ENCODE peak calls at places on chromosome 9, in five cellular contexts. One of them, this sample, is unnamed.

GRCh38 chr9:530681-531080 is 310.8 kb upstream of the DMRT1 start:
- DNase-seq in fibroblast of lung: peak
- DNase-seq in H1: no peak
- DNase-seq in PC-3: peak
- DNase-seq in mesendoderm: no peak
- DNase-seq in this sample: no peak

GRCh38 chr9:82223442-82223841 is 234.9 kb downstream of the SPATA31D1 start:
- DNase-seq in fibroblast of lung: peak
- DNase-seq in H1: no peak
- DNase-seq in PC-3: no peak
- DNase-seq in mesendoderm: no peak
- DNase-seq in this sample: no peak

GRCh38 chr9:116592926-116593325 is 94.2 kb upstream of the TRIM32 start:
- DNase-seq in fibroblast of lung: peak
- DNase-seq in H1: no peak
- DNase-seq in PC-3: no peak
- DNase-seq in mesendoderm: no peak
- DNase-seq in this sample: no peak

GRCh38 chr9:99906403-99907207 is at the start of gene STX17:
- DNase-seq in fibroblast of lung: peak
- DNase-seq in H1: peak
- DNase-seq in PC-3: peak
- DNase-seq in mesendoderm: peak
- DNase-seq in this sample: peak

GRCh38 chr9:119924736-119925135 is 555.5 kb upstream of the BRINP1 start:
- DNase-seq in fibroblast of lung: no peak
- DNase-seq in H1: no peak
- DNase-seq in PC-3: no peak
- DNase-seq in mesendoderm: peak
- DNase-seq in this sample: no peak

GRCh38 chr9:97906236-97906831 is 16.0 kb downstream of the TRMO start:
- DNase-seq in fibroblast of lung: peak
- DNase-seq in H1: no peak
- DNase-seq in PC-3: no peak
- DNase-seq in mesendoderm: no peak
- DNase-seq in this sample: no peak

GRCh38 chr9:15837079-15837679 is 284.3 kb downstream of the CCDC171 start:
- DNase-seq in fibroblast of lung: peak
- DNase-seq in H1: no peak
- DNase-seq in PC-3: peak
- DNase-seq in mesendoderm: peak
- DNase-seq in this sample: peak

GRCh38 chr9:109399258-109399767 is 78.5 kb upstream of the EPB41L4B start:
- DNase-seq in fibroblast of lung: no peak
- DNase-seq in H1: no peak
- DNase-seq in PC-3: no peak
- DNase-seq in mesendoderm: no peak
- DNase-seq in this sample: no peak

GRCh38 chr9:89878687-89879086 is 273.9 kb downstream of the GADD45G start:
- DNase-seq in fibroblast of lung: no peak
- DNase-seq in H1: peak
- DNase-seq in PC-3: no peak
- DNase-seq in mesendoderm: no peak
- DNase-seq in this sample: no peak

GRCh38 chr9:20015427-20015931 is 226.6 kb upstream of the SLC24A2 start:
- DNase-seq in fibroblast of lung: no peak
- DNase-seq in H1: no peak
- DNase-seq in PC-3: no peak
- DNase-seq in mesendoderm: no peak
- DNase-seq in this sample: no peak

GRCh38 chr9:124527781-124528180 is 20.6 kb upstream of the NR5A1 start:
- DNase-seq in fibroblast of lung: peak
- DNase-seq in H1: no peak
- DNase-seq in PC-3: peak
- DNase-seq in mesendoderm: no peak
- DNase-seq in this sample: no peak

GRCh38 chr9:13863112-13863511 is 450.8 kb downstream of the NFIB start:
- DNase-seq in fibroblast of lung: peak
- DNase-seq in H1: no peak
- DNase-seq in PC-3: no peak
- DNase-seq in mesendoderm: no peak
- DNase-seq in this sample: no peak

GRCh38 chr9:102867488-102867887 is 127.6 kb upstream of the CYLC2 start:
- DNase-seq in fibroblast of lung: peak
- DNase-seq in H1: no peak
- DNase-seq in PC-3: peak
- DNase-seq in mesendoderm: no peak
- DNase-seq in this sample: no peak

GRCh38 chr9:111898331-111899096 is 1.9 kb downstream of the UGCG start:
- DNase-seq in fibroblast of lung: no peak
- DNase-seq in H1: no peak
- DNase-seq in PC-3: peak
- DNase-seq in mesendoderm: no peak
- DNase-seq in this sample: peak

GRCh38 chr9:111896942-111897830 is 572 bp downstream of the UGCG start:
- DNase-seq in fibroblast of lung: peak
- DNase-seq in H1: peak
- DNase-seq in PC-3: peak
- DNase-seq in mesendoderm: no peak
- DNase-seq in this sample: peak

GRCh38 chr9:111895996-111896941 is at the start of gene UGCG:
- DNase-seq in fibroblast of lung: peak
- DNase-seq in H1: peak
- DNase-seq in PC-3: peak
- DNase-seq in mesendoderm: peak
- DNase-seq in this sample: peak

GRCh38 chr9:111900081-111900805 is 3.6 kb downstream of the UGCG start:
- DNase-seq in fibroblast of lung: no peak
- DNase-seq in H1: no peak
- DNase-seq in PC-3: no peak
- DNase-seq in mesendoderm: no peak
- DNase-seq in this sample: no peak

GRCh38 chr9:111897831-111898144 is 1.2 kb downstream of the UGCG start:
- DNase-seq in fibroblast of lung: peak
- DNase-seq in H1: no peak
- DNase-seq in PC-3: peak
- DNase-seq in mesendoderm: no peak
- DNase-seq in this sample: no peak
- H3K4me2 ChIP-seq in fibroblast of lung: peak
- H3K4me2 ChIP-seq in H1: peak
- H3K4me2 ChIP-seq in PC-3: peak
- H3K4me2 ChIP-seq in mesendoderm: peak
- H3K4me2 ChIP-seq in this sample: peak

GRCh38 chr9:94923333-94924089 is 197.0 kb downstream of the AOPEP start:
- DNase-seq in fibroblast of lung: peak
- DNase-seq in H1: no peak
- DNase-seq in PC-3: no peak
- DNase-seq in mesendoderm: no peak
- DNase-seq in this sample: no peak
- H3K4me2 ChIP-seq in fibroblast of lung: peak
- H3K4me2 ChIP-seq in H1: no peak
- H3K4me2 ChIP-seq in PC-3: peak
- H3K4me2 ChIP-seq in mesendoderm: no peak
- H3K4me2 ChIP-seq in this sample: no peak

GRCh38 chr9:86939896-86940295 is 7.4 kb downstream of the GAS1 start:
- DNase-seq in fibroblast of lung: no peak
- DNase-seq in H1: no peak
- DNase-seq in PC-3: no peak
- DNase-seq in mesendoderm: no peak
- DNase-seq in this sample: no peak

GRCh38 chr9:86942352-86943222 is 4.7 kb downstream of the GAS1 start:
- DNase-seq in fibroblast of lung: no peak
- DNase-seq in H1: no peak
- DNase-seq in PC-3: no peak
- DNase-seq in mesendoderm: peak
- DNase-seq in this sample: no peak

GRCh38 chr9:86939311-86939710 is 8.0 kb downstream of the GAS1 start:
- DNase-seq in fibroblast of lung: no peak
- DNase-seq in H1: no peak
- DNase-seq in PC-3: no peak
- DNase-seq in mesendoderm: no peak
- DNase-seq in this sample: no peak

GRCh38 chr9:86941196-86941595 is 6.1 kb downstream of the GAS1 start:
- DNase-seq in fibroblast of lung: no peak
- DNase-seq in H1: no peak
- DNase-seq in PC-3: no peak
- DNase-seq in mesendoderm: no peak
- DNase-seq in this sample: no peak

DNA sequence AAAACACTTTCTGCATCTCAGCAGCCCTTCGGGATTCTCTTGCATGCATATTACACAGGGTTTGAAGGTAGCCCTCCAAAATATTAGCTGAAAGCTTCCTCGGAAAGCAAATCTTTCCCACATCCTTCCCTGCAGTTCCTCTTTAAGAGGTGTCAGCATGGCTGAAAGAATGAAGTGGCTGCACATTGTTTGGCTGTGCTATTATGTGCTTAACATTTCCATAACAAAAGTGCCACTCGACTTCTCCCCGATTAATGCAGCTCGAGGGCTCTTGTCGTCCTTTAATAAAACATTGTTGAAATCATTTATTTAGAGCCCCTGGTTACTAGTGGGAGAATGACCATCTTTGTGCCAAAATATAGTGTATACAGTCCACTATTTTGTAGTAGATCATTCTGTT is 6.5 kb downstream of the GAS1 start:
- DNase-seq in fibroblast of lung: no peak
- DNase-seq in H1: no peak
- DNase-seq in PC-3: no peak
- DNase-seq in mesendoderm: no peak
- DNase-seq in this sample: no peak
- H3K4me2 ChIP-seq in fibroblast of lung: no peak
- H3K4me2 ChIP-seq in H1: peak
- H3K4me2 ChIP-seq in PC-3: no peak
- H3K4me2 ChIP-seq in mesendoderm: no peak
- H3K4me2 ChIP-seq in this sample: no peak

GRCh38 chr9:134357631-134358025 is 31.4 kb downstream of the RXRA start:
- DNase-seq in fibroblast of lung: no peak
- DNase-seq in H1: no peak
- DNase-seq in PC-3: no peak
- DNase-seq in mesendoderm: no peak
- DNase-seq in this sample: peak
- H3K4me2 ChIP-seq in fibroblast of lung: no peak
- H3K4me2 ChIP-seq in H1: no peak
- H3K4me2 ChIP-seq in PC-3: peak
- H3K4me2 ChIP-seq in mesendoderm: no peak
- H3K4me2 ChIP-seq in this sample: no peak

DNA sequence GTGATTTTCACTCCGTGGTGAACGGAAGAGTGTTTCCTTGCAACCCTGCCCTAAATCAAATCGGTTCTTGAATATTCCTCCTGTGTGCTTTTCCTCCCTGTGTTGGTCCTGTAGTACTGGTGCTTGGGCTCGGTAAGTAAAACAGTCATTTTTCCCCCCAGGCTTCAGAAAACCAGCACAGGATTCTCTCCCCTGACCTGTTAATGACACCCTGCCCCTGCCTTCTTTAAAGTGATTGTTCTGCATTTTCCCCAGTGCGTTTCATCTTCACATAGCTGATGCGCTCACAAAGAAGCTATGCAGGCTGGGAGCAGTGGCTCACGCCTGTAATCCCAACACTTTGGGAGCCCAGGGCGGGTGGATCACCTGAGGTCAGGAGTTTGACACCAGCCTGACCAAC is 96.0 kb downstream of the AK8 start:
- DNase-seq in fibroblast of lung: no peak
- DNase-seq in H1: no peak
- DNase-seq in PC-3: no peak
- DNase-seq in mesendoderm: peak
- DNase-seq in this sample: peak
- H3K4me2 ChIP-seq in fibroblast of lung: no peak
- H3K4me2 ChIP-seq in H1: no peak
- H3K4me2 ChIP-seq in PC-3: no peak
- H3K4me2 ChIP-seq in mesendoderm: no peak
- H3K4me2 ChIP-seq in this sample: no peak